ENCODE peak calls at places on chromosomes 1 and 21, in six cellular contexts. F is omental fat pad, U is pancreas, A is foreskin fibroblast, M is uterus, L is mammary epithelial cell. K is an unnamed sample.

GRCh38 chr1:157431751-157432150 is 120.6 kb downstream of the FCRL5 start:
- DNase-seq in F (no peak), U (no peak), A (peak), M (no peak), L (peak), K (peak)

GRCh38 chr1:150992626-150993025 is 10.5 kb downstream of the ANXA9 start:
- DNase-seq in F (no peak), U (no peak), A (no peak), M (no peak), L (no peak), K (no peak)

GRCh38 chr1:180246579-180246978 is 16.5 kb downstream of the LHX4 start:
- DNase-seq in F (no peak), U (no peak), A (no peak), M (no peak), L (no peak), K (no peak)

GRCh38 chr1:181793826-181794225 is 267.7 kb downstream of the ZNF648 start:
- DNase-seq in F (no peak), U (no peak), A (no peak), M (no peak), L (no peak), K (no peak)

GRCh38 chr1:111887385-111887784 is 102.1 kb downstream of the KCND3 start:
- DNase-seq in F (no peak), U (no peak), A (no peak), M (no peak), L (no peak), K (no peak)

GRCh38 chr21:42527489-42528158 is 14.0 kb downstream of the SLC37A1 start:
- DNase-seq in F (no peak), U (no peak), A (no peak), M (no peak), L (no peak), K (no peak)

GRCh38 chr1:154478639-154479038 is 23.4 kb upstream of the TDRD10 start:
- DNase-seq in F (no peak), U (no peak), A (no peak), M (no peak), L (peak), K (no peak)

GRCh38 chr1:170741678-170742077 is 77.7 kb downstream of the PRRX1 start:
- DNase-seq in F (no peak), U (no peak), A (peak), M (no peak), L (no peak), K (no peak)

GRCh38 chr1:44030606-44031050 is 634 bp downstream of the SLC6A9 start:
- DNase-seq in F (no peak), U (no peak), A (peak), M (peak), L (no peak), K (no peak)

GRCh38 chr1:93672069-93672468 is 9.6 kb downstream of the BCAR3 start:
- DNase-seq in F (peak), U (no peak), A (peak), M (peak), L (peak), K (no peak)

GRCh38 chr1:233254039-233254362 is 41.5 kb downstream of the PCNX2 start:
- DNase-seq in F (no peak), U (no peak), A (no peak), M (no peak), L (no peak), K (no peak)

GRCh38 chr1:214101828-214102227 is 114.1 kb downstream of the PROX1 start:
- DNase-seq in F (no peak), U (no peak), A (no peak), M (no peak), L (no peak), K (no peak)

GRCh38 chr1:180462099-180462498 is 40.3 kb downstream of the ACBD6 start:
- DNase-seq in F (no peak), U (no peak), A (peak), M (no peak), L (no peak), K (peak)

GRCh38 chr1:93743465-93743864 is 61.8 kb upstream of the BCAR3 start:
- DNase-seq in F (no peak), U (no peak), A (no peak), M (no peak), L (no peak), K (no peak)

GRCh38 chr1:156754219-156754618 is 2.7 kb upstream of the HDGF start:
- DNase-seq in F (no peak), U (no peak), A (no peak), M (no peak), L (no peak), K (no peak)

GRCh38 chr1:82604524-82604923 is 803.8 kb downstream of the ADGRL2 start:
- DNase-seq in F (no peak), U (no peak), A (no peak), M (no peak), L (no peak), K (no peak)

GRCh38 chr1:111538343-111539035 is 35.1 kb upstream of the ADORA3 start:
- DNase-seq in F (no peak), U (no peak), A (peak), M (no peak), L (peak), K (peak)

GRCh38 chr1:79355073-79355472 is 348.5 kb upstream of the ADGRL4 start:
- DNase-seq in F (no peak), U (no peak), A (peak), M (no peak), L (peak), K (peak)

GRCh38 chr1:244254467-244254866 is 197.2 kb downstream of the ADSS2 start:
- DNase-seq in F (no peak), U (no peak), A (no peak), M (no peak), L (no peak), K (no peak)

GRCh38 chr1:54728027-54728426 is 12.4 kb downstream of the TTC4 start:
- DNase-seq in F (no peak), U (no peak), A (no peak), M (no peak), L (no peak), K (no peak)

GRCh38 chr1:216553040-216553439 is 129.8 kb upstream of the USH2A start:
- DNase-seq in F (no peak), U (no peak), A (no peak), M (no peak), L (no peak), K (no peak)

GRCh38 chr1:11448375-11449085 is 30.4 kb upstream of the DISP3 start:
- DNase-seq in F (no peak), U (no peak), A (peak), M (no peak), L (no peak), K (no peak)

GRCh38 chr1:42938596-42939184 is 20.0 kb downstream of the SLC2A1 start:
- DNase-seq in F (no peak), U (peak), A (no peak), M (no peak), L (no peak), K (no peak)

GRCh38 chr1:157040802-157041201 is 4.7 kb downstream of the ARHGEF11 start:
- DNase-seq in F (no peak), U (no peak), A (peak), M (no peak), L (no peak), K (peak)

GRCh38 chr1:88204768-88205167 is 479.3 kb upstream of the PKN2 start:
- DNase-seq in F (no peak), U (no peak), A (no peak), M (no peak), L (no peak), K (no peak)
- TF ChIP-seq CTCF in F (no peak), U (no peak), A (no peak), M (no peak), L (no peak), K (no peak)

GRCh38 chr1:202888204-202888506 is 794 bp downstream of the RABIF start:
- DNase-seq in F (no peak), U (no peak), A (no peak), M (no peak), L (no peak), K (peak)
- TF ChIP-seq CTCF in F (no peak), U (no peak), A (no peak), M (no peak), L (no peak), K (no peak)

GRCh38 chr1:198072177-198072576 is 84.6 kb upstream of the NEK7 start:
- DNase-seq in F (no peak), U (no peak), A (no peak), M (no peak), L (peak), K (peak)
- TF ChIP-seq CTCF in F (no peak), U (no peak), A (peak), M (no peak), L (peak), K (peak)

DNA sequence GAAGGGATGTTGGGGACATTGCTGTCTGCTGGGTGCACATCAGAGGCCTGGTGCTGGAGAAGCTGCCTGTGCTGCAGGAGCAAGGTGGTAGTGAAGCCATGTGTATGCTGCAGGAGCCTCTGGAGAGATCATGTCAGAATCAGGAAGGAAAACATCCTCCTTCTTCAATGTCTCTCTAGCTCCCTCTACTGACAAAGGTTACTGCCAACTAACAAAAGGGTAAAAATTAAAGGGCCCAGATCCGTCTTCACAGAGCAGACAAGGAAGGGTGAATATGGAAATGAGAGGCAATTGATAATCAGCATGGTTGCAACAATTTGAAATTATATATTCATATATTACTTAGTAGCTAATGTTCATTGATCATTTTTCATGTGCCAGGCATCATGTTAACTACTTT is 32.2 kb downstream of the FAM177B start:
- DNase-seq in F (no peak), U (no peak), A (no peak), M (no peak), L (no peak), K (no peak)
- TF ChIP-seq CTCF in F (no peak), U (no peak), A (no peak), M (no peak), L (peak), K (peak)